ENCODE peak calls at places on chromosomes 2 and 18, in five cellular contexts. E is CD14-positive monocyte; O is thoracic aorta; B is activated CD8-positive, alpha-beta T cell treated with anti-CD3 and anti-CD28 coated beads for 36 hours; N is astrocyte. L is an unnamed sample.

GRCh38 chr2:86627550-86627949 is 3.9 kb upstream of the RNF103 start:
- DNase-seq in O (no peak), E (no peak), N (no peak), B (no peak), L (no peak)

GRCh38 chr2:212998629-212999359 is 152.6 kb downstream of the IKZF2 start:
- DNase-seq in E (no peak), B (no peak), O (no peak), N (peak), L (no peak)

GRCh38 chr2:240237609-240238151 is 97.2 kb upstream of the OTOS start:
- DNase-seq in O (no peak), E (no peak), B (no peak), N (peak), L (no peak)

GRCh38 chr2:169693344-169693743 is 861 bp downstream of the CFAP210 start:
- DNase-seq in N (no peak), B (no peak), E (no peak), O (no peak), L (no peak)

GRCh38 chr2:58923869-58924268 is 682.7 kb upstream of the FANCL start:
- DNase-seq in N (peak), O (no peak), B (no peak), E (no peak), L (peak)

GRCh38 chr18:32438173-32438572 is 32.5 kb downstream of the GAREM1 start:
- DNase-seq in O (no peak), B (no peak), E (no peak), N (no peak), L (no peak)

GRCh38 chr18:49340446-49340845 is 120.0 kb downstream of the DYM start:
- DNase-seq in E (no peak), N (peak), O (no peak), B (no peak), L (no peak)

GRCh38 chr2:59988337-59988736 is 565.1 kb downstream of the BCL11A start:
- DNase-seq in O (no peak), E (no peak), B (no peak), N (no peak), L (no peak)

GRCh38 chr2:47512581-47513083 is 109.7 kb downstream of the MSH2 start:
- DNase-seq in O (no peak), B (no peak), E (no peak), N (no peak), L (no peak)

GRCh38 chr2:203341741-203342310 is 13.6 kb downstream of the ABI2 start:
- DNase-seq in E (no peak), B (no peak), O (no peak), N (no peak), L (no peak)

GRCh38 chr2:71410716-71411115 is 42.6 kb upstream of the DYSF start:
- DNase-seq in N (no peak), E (no peak), O (no peak), B (no peak), L (no peak)

GRCh38 chr18:48987821-48988220 is 37.1 kb upstream of the SMAD7 start:
- DNase-seq in B (no peak), N (no peak), O (no peak), E (no peak), L (no peak)

GRCh38 chr2:106537711-106538275 is 50.6 kb downstream of the CD8B2 start:
- DNase-seq in E (peak), B (no peak), O (no peak), N (no peak), L (no peak)

GRCh38 chr2:197433770-197434438 is 924 bp downstream of the SF3B1 start:
- DNase-seq in O (no peak), E (no peak), B (no peak), N (peak), L (no peak)

GRCh38 chr2:211766689-211767088 is 771.9 kb downstream of the ERBB4 start:
- DNase-seq in E (no peak), B (no peak), N (no peak), O (no peak), L (no peak)

GRCh38 chr2:111049792-111050640 is 70.7 kb upstream of the BCL2L11 start:
- DNase-seq in N (peak), E (no peak), B (peak), O (no peak), L (no peak)

GRCh38 chr2:26243643-26244478 is 571 bp downstream of the HADHA start:
- DNase-seq in B (peak), O (no peak), E (no peak), N (peak), L (no peak)

GRCh38 chr2:223669453-223670225 is 67.5 kb upstream of the SCG2 start:
- DNase-seq in N (peak), B (no peak), E (no peak), O (no peak), L (no peak)

GRCh38 chr2:108554530-108554929 is 20.3 kb downstream of the LIMS1 start:
- DNase-seq in N (no peak), E (no peak), O (no peak), B (no peak), L (no peak)

GRCh38 chr18:9931679-9932078 is 17.9 kb downstream of the VAPA start:
- DNase-seq in O (no peak), B (no peak), E (no peak), N (no peak), L (no peak)

GRCh38 chr2:98944786-98945185 is 8.8 kb upstream of the CRACDL start:
- DNase-seq in E (no peak), O (no peak), N (peak), B (no peak), L (peak)

GRCh38 chr2:152028182-152028862 is 70.5 kb downstream of the CACNB4 start:
- DNase-seq in N (peak), E (no peak), B (no peak), O (no peak), L (no peak)

GRCh38 chr2:11187083-11187619 is 31.9 kb downstream of the SLC66A3 start:
- DNase-seq in B (no peak), N (peak), E (no peak), O (no peak), L (peak)

GRCh38 chr18:76970749-76971148 is 148.4 kb downstream of the ZNF236 start:
- DNase-seq in N (no peak), O (no peak), E (no peak), B (no peak), L (no peak)

GRCh38 chr2:233373316-233373715 is 19.0 kb downstream of the DGKD start:
- DNase-seq in B (no peak), O (no peak), N (no peak), E (no peak), L (no peak)

GRCh38 chr2:225164406-225165048 is 122.3 kb upstream of the DOCK10 start:
- DNase-seq in B (no peak), N (no peak), E (no peak), O (no peak), L (no peak)

GRCh38 chr2:217016829-217017228 is 157.0 kb upstream of the TNP1 start:
- DNase-seq in N (no peak), B (no peak), O (no peak), E (no peak), L (no peak)

GRCh38 chr2:214174563-214174962 is 236.3 kb upstream of the VWC2L start:
- DNase-seq in O (no peak), E (no peak), N (no peak), B (no peak), L (no peak)

GRCh38 chr2:160994141-160995002 is 165.9 kb upstream of the TANK start:
- DNase-seq in O (peak), N (peak), B (peak), E (peak), L (peak)

GRCh38 chr18:58856881-58857280 is 7.8 kb upstream of the ZNF532 start:
- DNase-seq in E (no peak), O (no peak), B (no peak), N (no peak), L (no peak)

GRCh38 chr2:60498176-60499081 is 55.0 kb downstream of the BCL11A start:
- DNase-seq in N (no peak), B (peak), O (no peak), E (no peak), L (no peak)

GRCh38 chr2:48870503-48870902 is 115.0 kb upstream of the LHCGR start:
- DNase-seq in O (no peak), B (no peak), E (no peak), N (peak), L (no peak)

GRCh38 chr2:237361194-237361986 is 52.6 kb downstream of the COL6A3 start:
- DNase-seq in B (no peak), E (no peak), N (peak), O (no peak), L (no peak)

GRCh38 chr2:15388406-15389325 is 172.5 kb downstream of the NBAS start:
- DNase-seq in O (no peak), B (no peak), E (no peak), N (no peak), L (no peak)

GRCh38 chr2:210617732-210618330 is 61.4 kb downstream of the CPS1 start:
- DNase-seq in O (no peak), B (peak), N (peak), E (no peak), L (peak)
- TF ChIP-seq CTCF in O (peak), B (peak), N (peak), E (peak), L (peak)

DNA sequence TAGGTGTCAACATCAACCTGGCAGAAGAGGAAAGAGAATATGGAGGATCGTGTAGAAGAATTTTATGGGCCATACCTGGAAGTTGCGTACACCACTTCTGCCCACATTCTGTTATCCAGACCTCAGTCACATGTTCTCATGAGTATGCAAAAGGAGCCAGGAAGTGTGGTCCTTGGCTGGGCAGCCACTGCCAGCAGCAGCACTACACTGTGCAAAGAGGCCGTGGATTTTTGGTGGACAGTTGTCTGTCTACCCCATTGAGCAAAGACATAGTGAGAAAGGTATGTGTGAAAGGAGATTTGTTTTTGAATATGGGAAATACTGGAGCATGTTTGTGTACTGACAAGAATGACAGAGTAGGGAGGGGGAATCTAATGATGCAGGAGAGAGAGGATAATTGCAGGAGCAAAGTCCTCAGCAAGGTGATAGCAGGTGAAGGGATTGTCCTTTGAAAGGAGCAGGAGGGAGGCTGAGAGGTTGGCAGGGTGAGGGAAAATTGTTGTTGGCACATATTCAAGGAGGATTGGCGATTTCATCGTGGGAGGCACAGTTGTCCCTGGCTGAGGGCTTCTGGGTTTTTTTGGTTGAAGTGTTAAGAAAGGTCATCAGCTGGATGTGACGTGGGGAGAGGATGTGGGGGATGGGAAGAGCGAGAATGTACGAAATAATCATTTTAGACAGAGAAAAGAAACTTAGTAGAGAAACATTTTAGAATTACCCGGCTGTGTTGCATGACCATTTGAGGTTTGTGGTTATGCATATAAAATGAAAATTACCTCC is 67.9 kb downstream of the SDC1 start:
- DNase-seq in O (no peak), E (no peak), N (no peak), B (no peak), L (no peak)
- TF ChIP-seq CTCF in O (no peak), E (no peak), N (no peak), B (no peak), L (no peak)

GRCh38 chr2:207463996-207464395 is 65.8 kb upstream of the CREB1 start:
- DNase-seq in B (no peak), N (no peak), E (no peak), O (no peak), L (no peak)

GRCh38 chr2:207459990-207460757 is 69.6 kb upstream of the CREB1 start:
- DNase-seq in E (no peak), O (no peak), N (no peak), B (peak), L (no peak)

GRCh38 chr2:207463433-207463832 is 66.3 kb upstream of the CREB1 start:
- DNase-seq in E (no peak), O (no peak), B (peak), N (no peak), L (no peak)

DNA sequence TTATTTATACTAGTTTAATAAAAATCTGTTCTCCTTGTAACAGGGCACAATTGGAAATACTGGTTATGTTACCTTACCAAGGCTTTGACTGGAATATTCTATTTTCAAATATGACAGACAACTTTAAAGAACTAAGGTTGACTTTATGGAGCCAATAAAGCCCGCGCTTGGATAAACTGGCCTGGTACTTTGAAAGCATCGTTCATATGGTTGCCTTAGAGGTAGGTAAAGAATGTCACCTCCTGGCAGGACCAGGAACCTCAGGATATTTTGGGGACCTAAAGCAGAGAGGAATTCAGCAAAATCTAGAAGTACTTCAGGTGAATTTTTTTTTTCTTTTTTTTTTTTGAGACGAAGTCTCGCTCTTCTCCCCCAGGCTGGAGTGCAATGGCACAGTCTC is 71.2 kb upstream of the CREB1 start:
- DNase-seq in E (no peak), O (no peak), B (no peak), N (no peak), L (no peak)
- TF ChIP-seq CTCF in E (no peak), O (no peak), B (no peak), N (no peak), L (no peak)

GRCh38 chr2:27822049-27822448 is 50.5 kb downstream of the MRPL33 start:
- DNase-seq in B (no peak), O (no peak), E (no peak), N (no peak), L (no peak)

GRCh38 chr2:27823135-27823534 is 51.6 kb downstream of the MRPL33 start:
- DNase-seq in N (no peak), O (no peak), E (no peak), B (no peak), L (no peak)

GRCh38 chr2:27824401-27824800 is 52.9 kb downstream of the MRPL33 start:
- DNase-seq in O (no peak), E (no peak), N (no peak), B (no peak), L (no peak)

GRCh38 chr2:27828305-27828704 is 56.8 kb downstream of the MRPL33 start:
- DNase-seq in N (no peak), B (no peak), O (no peak), E (no peak), L (no peak)

DNA sequence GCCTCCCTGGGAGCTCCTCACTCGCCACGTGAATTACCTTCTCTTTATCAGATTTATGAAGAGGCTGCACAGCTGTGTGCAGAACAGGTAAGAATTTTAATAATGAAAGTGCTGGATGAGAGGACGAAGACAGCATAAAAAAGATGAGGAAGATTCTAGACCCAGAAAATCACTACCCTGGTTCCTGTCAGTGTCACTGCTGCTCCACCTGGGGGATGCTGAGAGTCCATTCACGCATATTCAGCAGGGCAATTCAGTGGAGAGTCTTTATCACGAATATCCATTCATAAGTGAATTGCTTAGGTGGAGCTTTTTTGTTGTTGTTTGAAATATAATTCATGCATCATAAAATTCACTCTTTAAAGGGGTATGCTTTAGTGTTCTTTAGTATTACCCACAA is 52.0 kb downstream of the MRPL33 start:
- DNase-seq in N (no peak), E (no peak), O (no peak), B (no peak), L (no peak)
- TF ChIP-seq CTCF in N (no peak), E (no peak), O (peak), B (no peak), L (no peak)

GRCh38 chr2:172865422-172865821 is 129.8 kb downstream of the RAPGEF4 start:
- DNase-seq in O (no peak), B (no peak), N (no peak), E (no peak), L (no peak)
- TF ChIP-seq CTCF in O (no peak), B (no peak), N (peak), E (no peak), L (peak)

L was measured in AG09319.